ENCODE peak calls at places on chromosomes 3 and 15, in seven cellular contexts. H is right lobe of liver, D is tibial nerve, V is PC-9, P is GM12865, M is body of pancreas, B is psoas muscle. I is an unnamed sample.

GRCh38 chr3:194824676-194825075 is 139.0 kb downstream of the FAM43A start:
- DNase-seq in H (no peak), D (no peak), V (peak; percentile 9), P (no peak), M (no peak), B (peak; percentile 82), I (no peak)

GRCh38 chr3:136465296-136465695 is 215.2 kb downstream of the PCCB start:
- DNase-seq in H (no peak), D (no peak), V (no peak), P (no peak), M (no peak), B (no peak), I (no peak)

GRCh38 chr3:13032206-13032605 is 41.0 kb downstream of the IQSEC1 start:
- DNase-seq in H (no peak), D (no peak), V (no peak), P (no peak), M (no peak), B (no peak), I (no peak)

GRCh38 chr3:174303911-174304541 is 555.1 kb upstream of the NAALADL2 start:
- DNase-seq in H (no peak), D (no peak), V (no peak), P (no peak), M (no peak), B (peak; percentile 19), I (no peak)

GRCh38 chr3:107752202-107752990 is 229.6 kb downstream of the BBX start:
- DNase-seq in H (no peak), D (no peak), V (no peak), P (peak; percentile 33), M (no peak), B (no peak), I (peak; percentile 21)

GRCh38 chr3:8937064-8938020 is 25.9 kb downstream of the RAD18 start:
- DNase-seq in H (no peak), D (no peak), V (no peak), P (no peak), M (no peak), B (no peak), I (no peak)

GRCh38 chr3:127455541-127456450 is 134.7 kb downstream of the TPRA1 start:
- DNase-seq in H (peak; percentile 73), D (peak; percentile 43), V (peak; percentile 90), P (peak; percentile 71), M (peak; percentile 71), B (peak; percentile 82), I (peak; percentile 34)

GRCh38 chr3:115630850-115631249 is 7.5 kb downstream of the GAP43 start:
- DNase-seq in H (no peak), D (no peak), V (no peak), P (no peak), M (no peak), B (no peak), I (no peak)

GRCh38 chr15:90809536-90809935 is 58.9 kb upstream of the FURIN start:
- DNase-seq in H (no peak), D (no peak), V (no peak), P (no peak), M (no peak), B (no peak), I (no peak)

GRCh38 chr3:63960048-63960711 is 48.0 kb upstream of the SCAANT1 start:
- DNase-seq in H (no peak), D (no peak), V (peak; percentile 15), P (no peak), M (peak; percentile 48), B (peak; percentile 61), I (no peak)

GRCh38 chr15:70197945-70198361 is 100.2 kb upstream of the TLE3 start:
- DNase-seq in H (peak; percentile 89), D (peak; percentile 21), V (peak; percentile 86), P (peak; percentile 11), M (no peak), B (no peak), I (no peak)

GRCh38 chr15:70195808-70196304 is 98.1 kb upstream of the TLE3 start:
- DNase-seq in H (peak; percentile 83), D (peak; percentile 48), V (peak; percentile 68), P (no peak), M (peak; percentile 88), B (peak; percentile 95), I (no peak)

GRCh38 chr15:70197318-70197944 is 99.7 kb upstream of the TLE3 start:
- DNase-seq in H (no peak), D (no peak), V (no peak), P (no peak), M (no peak), B (no peak), I (no peak)

GRCh38 chr15:70195171-70195807 is 97.6 kb upstream of the TLE3 start:
- DNase-seq in H (no peak), D (no peak), V (no peak), P (no peak), M (peak; percentile 24), B (no peak), I (no peak)

GRCh38 chr15:70196314-70197291 is 98.9 kb upstream of the TLE3 start:
- DNase-seq in H (peak; percentile 89), D (peak; percentile 30), V (peak; percentile 96), P (peak; percentile 91), M (peak; percentile 59), B (peak; percentile 94), I (no peak)
- H3K4me3 ChIP-seq in H (no peak overlapping the region), D (no peak overlapping the region), V (peak overlapping the region; percentile 7), P (no peak overlapping the region), M (no peak overlapping the region), B (peak overlapping the region; percentile 12), I (no peak overlapping the region)

DNA sequence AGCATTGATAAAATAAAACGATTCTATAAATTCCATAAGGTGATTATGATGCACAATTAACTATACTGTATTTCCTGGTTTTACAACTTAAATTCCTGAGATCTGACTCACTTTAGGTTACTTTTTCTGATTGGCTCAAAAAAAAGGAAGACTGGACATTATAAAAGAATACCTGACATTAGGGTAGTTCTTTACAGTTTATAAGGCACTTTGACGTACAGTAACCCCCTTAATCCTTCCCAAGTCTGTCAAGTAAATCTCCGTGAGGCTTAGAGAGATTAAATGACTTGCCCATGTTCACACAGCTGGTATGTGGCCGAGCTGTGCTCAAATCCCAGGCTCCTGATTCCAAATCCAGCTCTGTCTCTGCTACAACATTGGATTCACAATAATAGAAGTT is 1.0 kb upstream of the SLTM start:
- DNase-seq in H (no peak), D (no peak), V (no peak), P (no peak), M (no peak), B (no peak), I (no peak)
- H3K4me3 ChIP-seq in H (no peak overlapping the region), D (peak overlapping the region; percentile 73), V (peak overlapping the region; percentile 96), P (peak overlapping the region; percentile 66), M (no peak overlapping the region), B (peak overlapping the region; percentile 93), I (peak overlapping the region; percentile 69)

GRCh38 chr15:65067645-65068416 is at the start of gene RASL12:
- DNase-seq in H (no peak), D (no peak), V (no peak), P (no peak), M (no peak), B (no peak), I (no peak)
- H3K4me3 ChIP-seq in H (peak within 1 kb of the TSS; percentile 19), D (peak within 1 kb of the TSS; percentile 81), V (no peak within 1 kb of the TSS), P (no peak within 1 kb of the TSS), M (no peak within 1 kb of the TSS), B (peak within 1 kb of the TSS; percentile 65), I (no peak within 1 kb of the TSS)

GRCh38 chr3:46947981-46948791 is 28.4 kb downstream of the CCDC12 start:
- DNase-seq in H (peak; percentile 62), D (no peak), V (peak; percentile 89), P (peak; percentile 26), M (peak; percentile 84), B (peak; percentile 82), I (peak; percentile 67)
- H3K4me3 ChIP-seq in H (no peak overlapping the region), D (no peak overlapping the region), V (no peak overlapping the region), P (no peak overlapping the region), M (no peak overlapping the region), B (no peak overlapping the region), I (no peak overlapping the region)

GRCh38 chr15:31065824-31066223 is 35.7 kb downstream of the TRPM1 start:
- DNase-seq in H (no peak), D (no peak), V (no peak), P (no peak), M (no peak), B (no peak), I (no peak)

GRCh38 chr15:31062965-31063355 is 38.6 kb downstream of the TRPM1 start:
- DNase-seq in H (no peak), D (no peak), V (no peak), P (no peak), M (no peak), B (no peak), I (no peak)

GRCh38 chr15:31062310-31062964 is 39.1 kb downstream of the TRPM1 start:
- DNase-seq in H (no peak), D (no peak), V (no peak), P (peak; percentile 25), M (no peak), B (no peak), I (no peak)

GRCh38 chr15:31058236-31058962 is 43.1 kb downstream of the TRPM1 start:
- DNase-seq in H (no peak), D (no peak), V (no peak), P (no peak), M (no peak), B (no peak), I (no peak)

GRCh38 chr15:31060429-31061140 is 40.9 kb downstream of the TRPM1 start:
- DNase-seq in H (peak; percentile 43), D (no peak), V (no peak), P (no peak), M (peak; percentile 36), B (no peak), I (no peak)
- H3K4me3 ChIP-seq in H (no peak overlapping the region), D (no peak overlapping the region), V (no peak overlapping the region), P (no peak overlapping the region), M (no peak overlapping the region), B (no peak overlapping the region), I (no peak overlapping the region)

GRCh38 chr3:119783883-119784282 is 2.0 kb downstream of the NR1I2 start:
- DNase-seq in H (no peak), D (no peak), V (no peak), P (no peak), M (no peak), B (no peak), I (peak; percentile 66)
- H3K4me3 ChIP-seq in H (peak overlapping the region; percentile 73), D (no peak overlapping the region), V (no peak overlapping the region), P (no peak overlapping the region), M (no peak overlapping the region), B (no peak overlapping the region), I (no peak overlapping the region)

DNA sequence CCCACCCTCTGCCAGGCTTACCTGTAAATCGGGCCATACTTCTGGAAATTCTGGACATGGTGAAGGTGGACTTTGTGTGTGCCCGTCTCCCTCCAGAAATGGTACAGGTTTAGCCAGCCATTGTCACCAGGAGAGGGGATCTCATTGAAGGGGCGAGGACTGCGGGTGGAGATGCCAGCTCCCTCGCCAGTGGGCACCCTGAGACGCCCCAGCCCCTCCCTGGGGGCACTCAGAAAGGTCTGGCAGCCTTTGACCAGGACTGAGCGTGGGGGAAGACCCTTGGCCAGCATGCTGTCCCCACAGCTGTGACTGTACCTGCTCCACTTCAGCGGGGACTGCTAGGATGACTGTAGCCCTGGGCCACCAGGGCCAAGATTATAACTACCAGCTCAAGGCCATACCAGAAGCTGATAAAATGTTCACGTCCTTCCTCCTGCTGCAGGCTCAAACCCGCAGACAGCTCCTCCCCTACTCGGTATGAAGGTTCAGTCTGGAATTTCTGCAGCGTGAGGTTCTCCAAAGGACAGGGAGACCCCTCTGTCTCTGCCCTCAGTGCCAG is at the start of gene CYP11A1:
- DNase-seq in H (no peak), D (no peak), V (no peak), P (no peak), M (no peak), B (no peak), I (no peak)
- H3K4me3 ChIP-seq in H (no peak within 1 kb of the TSS), D (peak within 1 kb of the TSS; percentile 54), V (peak within 1 kb of the TSS; percentile 86), P (no peak within 1 kb of the TSS), M (no peak within 1 kb of the TSS), B (peak within 1 kb of the TSS; percentile 79), I (no peak within 1 kb of the TSS)

GRCh38 chr15:77819271-77819806 is 186.6 kb upstream of the LINGO1 start:
- DNase-seq in H (no peak), D (no peak), V (no peak), P (no peak), M (no peak), B (no peak), I (no peak)
- H3K4me3 ChIP-seq in H (peak overlapping the region; percentile 31), D (peak overlapping the region; percentile 46), V (no peak overlapping the region), P (no peak overlapping the region), M (no peak overlapping the region), B (peak overlapping the region; percentile 61), I (no peak overlapping the region)